ENCODE peak calls at places on chromosomes 6 and 20, in five cellular contexts. One of them, this sample, is unnamed.

GRCh38 chr6:94045473-94045872 is 626.1 kb upstream of the EPHA7 start:
- DNase-seq in left ventricle myocardium inferior: no peak
- DNase-seq in endodermal cell: peak; percentile 71
- DNase-seq in body of pancreas: no peak
- DNase-seq in right lobe of liver: no peak
- DNase-seq in this sample: no peak

GRCh38 chr20:10040070-10040970 is 5.5 kb downstream of the ANKEF1 start:
- DNase-seq in left ventricle myocardium inferior: no peak
- DNase-seq in endodermal cell: no peak
- DNase-seq in body of pancreas: no peak
- DNase-seq in right lobe of liver: no peak
- DNase-seq in this sample: no peak

GRCh38 chr6:63787021-63787420 is 151.4 kb downstream of the PHF3 start:
- DNase-seq in left ventricle myocardium inferior: no peak
- DNase-seq in endodermal cell: no peak
- DNase-seq in body of pancreas: no peak
- DNase-seq in right lobe of liver: no peak
- DNase-seq in this sample: no peak

GRCh38 chr20:1657556-1658334 is at the start of gene SIRPG:
- DNase-seq in left ventricle myocardium inferior: no peak
- DNase-seq in endodermal cell: no peak
- DNase-seq in body of pancreas: no peak
- DNase-seq in right lobe of liver: no peak
- DNase-seq in this sample: no peak

GRCh38 chr6:31620586-31621319 is at the start of gene PRRC2A:
- DNase-seq in left ventricle myocardium inferior: peak; percentile 93
- DNase-seq in endodermal cell: no peak
- DNase-seq in body of pancreas: no peak
- DNase-seq in right lobe of liver: no peak
- DNase-seq in this sample: peak; percentile 83

GRCh38 chr6:121652223-121652622 is 216.8 kb downstream of the GJA1 start:
- DNase-seq in left ventricle myocardium inferior: no peak
- DNase-seq in endodermal cell: no peak
- DNase-seq in body of pancreas: no peak
- DNase-seq in right lobe of liver: no peak
- DNase-seq in this sample: no peak

GRCh38 chr6:77451466-77451865 is 11.8 kb downstream of the HTR1B start:
- DNase-seq in left ventricle myocardium inferior: no peak
- DNase-seq in endodermal cell: no peak
- DNase-seq in body of pancreas: no peak
- DNase-seq in right lobe of liver: no peak
- DNase-seq in this sample: no peak

GRCh38 chr6:43644940-43645612 is at the start of gene RSPH9:
- DNase-seq in left ventricle myocardium inferior: peak; percentile 75
- DNase-seq in endodermal cell: peak; percentile 98
- DNase-seq in body of pancreas: peak; percentile 34
- DNase-seq in right lobe of liver: peak; percentile 64
- DNase-seq in this sample: peak; percentile 64

GRCh38 chr20:50369225-50370035 is 140.8 kb upstream of the PTPN1 start:
- DNase-seq in left ventricle myocardium inferior: no peak
- DNase-seq in endodermal cell: no peak
- DNase-seq in body of pancreas: peak; percentile 97
- DNase-seq in right lobe of liver: peak; percentile 85
- DNase-seq in this sample: no peak

GRCh38 chr20:34703573-34704176 is 469 bp upstream of the TP53INP2 start:
- DNase-seq in left ventricle myocardium inferior: no peak
- DNase-seq in endodermal cell: peak; percentile 66
- DNase-seq in body of pancreas: no peak
- DNase-seq in right lobe of liver: peak; percentile 58
- DNase-seq in this sample: peak; percentile 29

GRCh38 chr6:87731818-87732661 is 30.0 kb upstream of the AKIRIN2 start:
- DNase-seq in left ventricle myocardium inferior: peak; percentile 91
- DNase-seq in endodermal cell: no peak
- DNase-seq in body of pancreas: peak; percentile 93
- DNase-seq in right lobe of liver: peak; percentile 81
- DNase-seq in this sample: peak; percentile 92

GRCh38 chr6:144094731-144095133 is 641 bp downstream of the SF3B5 start:
- DNase-seq in left ventricle myocardium inferior: no peak
- DNase-seq in endodermal cell: no peak
- DNase-seq in body of pancreas: no peak
- DNase-seq in right lobe of liver: no peak
- DNase-seq in this sample: no peak

GRCh38 chr6:139983555-139984276 is 609.3 kb upstream of the CITED2 start:
- DNase-seq in left ventricle myocardium inferior: no peak
- DNase-seq in endodermal cell: no peak
- DNase-seq in body of pancreas: no peak
- DNase-seq in right lobe of liver: no peak
- DNase-seq in this sample: no peak

GRCh38 chr6:53235508-53235907 is 86.9 kb upstream of the GCM1 start:
- DNase-seq in left ventricle myocardium inferior: no peak
- DNase-seq in endodermal cell: no peak
- DNase-seq in body of pancreas: no peak
- DNase-seq in right lobe of liver: no peak
- DNase-seq in this sample: no peak

GRCh38 chr20:52461602-52462001 is 270.0 kb upstream of the ZFP64 start:
- DNase-seq in left ventricle myocardium inferior: no peak
- DNase-seq in endodermal cell: no peak
- DNase-seq in body of pancreas: no peak
- DNase-seq in right lobe of liver: no peak
- DNase-seq in this sample: no peak

GRCh38 chr6:129312865-129313264 is 397.1 kb downstream of the ARHGAP18 start:
- DNase-seq in left ventricle myocardium inferior: no peak
- DNase-seq in endodermal cell: no peak
- DNase-seq in body of pancreas: no peak
- DNase-seq in right lobe of liver: no peak
- DNase-seq in this sample: peak; percentile 25

GRCh38 chr6:11824986-11825385 is 46.4 kb upstream of the ADTRP start:
- DNase-seq in left ventricle myocardium inferior: no peak
- DNase-seq in endodermal cell: no peak
- DNase-seq in body of pancreas: no peak
- DNase-seq in right lobe of liver: no peak
- DNase-seq in this sample: no peak

GRCh38 chr6:41451515-41452163 is 94.5 kb upstream of the FOXP4 start:
- DNase-seq in left ventricle myocardium inferior: no peak
- DNase-seq in endodermal cell: no peak
- DNase-seq in body of pancreas: no peak
- DNase-seq in right lobe of liver: no peak
- DNase-seq in this sample: peak; percentile 71

GRCh38 chr6:133160531-133160930 is 80.6 kb upstream of the EYA4 start:
- DNase-seq in left ventricle myocardium inferior: no peak
- DNase-seq in endodermal cell: no peak
- DNase-seq in body of pancreas: no peak
- DNase-seq in right lobe of liver: no peak
- DNase-seq in this sample: no peak

GRCh38 chr20:15917333-15917732 is 655.9 kb downstream of the KIF16B start:
- DNase-seq in left ventricle myocardium inferior: no peak
- DNase-seq in endodermal cell: no peak
- DNase-seq in body of pancreas: no peak
- DNase-seq in right lobe of liver: no peak
- DNase-seq in this sample: no peak

GRCh38 chr6:146357578-146358340 is 185.9 kb upstream of the RAB32 start:
- DNase-seq in left ventricle myocardium inferior: no peak
- DNase-seq in endodermal cell: no peak
- DNase-seq in body of pancreas: no peak
- DNase-seq in right lobe of liver: no peak
- DNase-seq in this sample: no peak

GRCh38 chr20:15911557-15911956 is 661.7 kb downstream of the KIF16B start:
- DNase-seq in left ventricle myocardium inferior: no peak
- DNase-seq in endodermal cell: no peak
- DNase-seq in body of pancreas: no peak
- DNase-seq in right lobe of liver: no peak
- DNase-seq in this sample: no peak

GRCh38 chr6:150290429-150290828 is 78.4 kb upstream of the IYD start:
- DNase-seq in left ventricle myocardium inferior: no peak
- DNase-seq in endodermal cell: no peak
- DNase-seq in body of pancreas: no peak
- DNase-seq in right lobe of liver: no peak
- DNase-seq in this sample: no peak

GRCh38 chr6:33621396-33622388 is 570 bp downstream of the ITPR3 start:
- DNase-seq in left ventricle myocardium inferior: peak; percentile 58
- DNase-seq in endodermal cell: peak; percentile 92
- DNase-seq in body of pancreas: peak; percentile 39
- DNase-seq in right lobe of liver: no peak
- DNase-seq in this sample: peak; percentile 56

GRCh38 chr6:157229219-157229607 is 94.1 kb downstream of the TMEM242 start:
- DNase-seq in left ventricle myocardium inferior: no peak
- DNase-seq in endodermal cell: peak; percentile 53
- DNase-seq in body of pancreas: no peak
- DNase-seq in right lobe of liver: no peak
- DNase-seq in this sample: no peak

GRCh38 chr20:41365785-41366545 is 653 bp downstream of the EMILIN3 start:
- DNase-seq in left ventricle myocardium inferior: no peak
- DNase-seq in endodermal cell: peak; percentile 71
- DNase-seq in body of pancreas: no peak
- DNase-seq in right lobe of liver: no peak
- DNase-seq in this sample: no peak

GRCh38 chr6:26401389-26401986 is 587 bp upstream of the BTN3A1 start:
- DNase-seq in left ventricle myocardium inferior: no peak
- DNase-seq in endodermal cell: no peak
- DNase-seq in body of pancreas: no peak
- DNase-seq in right lobe of liver: no peak
- DNase-seq in this sample: no peak

GRCh38 chr6:32668226-32668747 is 1.8 kb upstream of the HLA-DQB1 start:
- DNase-seq in left ventricle myocardium inferior: no peak
- DNase-seq in endodermal cell: peak; percentile 55
- DNase-seq in body of pancreas: no peak
- DNase-seq in right lobe of liver: no peak
- DNase-seq in this sample: peak; percentile 43

GRCh38 chr6:151240036-151240685 is 394 bp downstream of the AKAP12 start:
- DNase-seq in left ventricle myocardium inferior: peak; percentile 84
- DNase-seq in endodermal cell: peak; percentile 96
- DNase-seq in body of pancreas: peak; percentile 34
- DNase-seq in right lobe of liver: peak; percentile 44
- DNase-seq in this sample: peak; percentile 83

GRCh38 chr6:42698217-42698616 is 24.2 kb downstream of the PRPH2 start:
- DNase-seq in left ventricle myocardium inferior: no peak
- DNase-seq in endodermal cell: peak; percentile 64
- DNase-seq in body of pancreas: no peak
- DNase-seq in right lobe of liver: peak; percentile 37
- DNase-seq in this sample: no peak

GRCh38 chr20:49853640-49854039 is 41.0 kb downstream of the SLC9A8 start:
- DNase-seq in left ventricle myocardium inferior: no peak
- DNase-seq in endodermal cell: peak; percentile 75
- DNase-seq in body of pancreas: no peak
- DNase-seq in right lobe of liver: no peak
- DNase-seq in this sample: no peak

GRCh38 chr20:5356921-5357320 is 40.2 kb upstream of the PROKR2 start:
- DNase-seq in left ventricle myocardium inferior: no peak
- DNase-seq in endodermal cell: no peak
- DNase-seq in body of pancreas: no peak
- DNase-seq in right lobe of liver: no peak
- DNase-seq in this sample: no peak
- H3K27ac ChIP-seq in left ventricle myocardium inferior: no peak overlapping the region
- H3K27ac ChIP-seq in endodermal cell: no peak overlapping the region
- H3K27ac ChIP-seq in body of pancreas: no peak overlapping the region
- H3K27ac ChIP-seq in right lobe of liver: no peak overlapping the region
- H3K27ac ChIP-seq in this sample: no peak overlapping the region

DNA sequence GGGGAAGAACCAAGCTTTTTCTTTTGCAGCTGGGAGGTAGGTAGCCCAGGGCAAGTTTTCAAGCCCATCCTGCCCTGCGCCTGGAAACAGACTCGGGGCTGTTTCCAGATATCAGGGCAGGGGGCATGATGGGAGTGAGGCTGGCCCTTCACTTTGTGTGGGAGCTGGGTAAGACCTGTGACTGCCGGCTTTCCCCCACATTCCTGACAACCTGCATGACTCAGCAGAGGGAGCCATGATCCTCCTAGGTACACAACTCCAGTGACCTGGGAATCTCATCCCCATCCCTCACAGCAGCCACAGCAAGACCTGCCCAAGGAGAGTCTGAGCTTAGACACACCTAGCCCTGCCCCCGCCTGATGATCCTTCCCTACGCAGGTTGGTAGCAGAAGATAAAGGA is 280.8 kb downstream of the SOX4 start:
- DNase-seq in left ventricle myocardium inferior: no peak
- DNase-seq in endodermal cell: peak; percentile 50
- DNase-seq in body of pancreas: no peak
- DNase-seq in right lobe of liver: no peak
- DNase-seq in this sample: no peak
- H3K9me3 ChIP-seq in left ventricle myocardium inferior: peaks cover 13% of the 10 kb centered on the region
- H3K9me3 ChIP-seq in endodermal cell: peaks cover 26% of the 10 kb centered on the region
- H3K9me3 ChIP-seq in body of pancreas: no peaks in the 10 kb centered on the region
- H3K9me3 ChIP-seq in right lobe of liver: no peaks in the 10 kb centered on the region
- H3K9me3 ChIP-seq in this sample: no peaks in the 10 kb centered on the region

GRCh38 chr20:13279171-13279570 is 58.1 kb downstream of the ISM1 start:
- DNase-seq in left ventricle myocardium inferior: no peak
- DNase-seq in endodermal cell: no peak
- DNase-seq in body of pancreas: no peak
- DNase-seq in right lobe of liver: no peak
- DNase-seq in this sample: no peak
- H3K4me3 ChIP-seq in left ventricle myocardium inferior: no peak overlapping the region
- H3K4me3 ChIP-seq in endodermal cell: no peak overlapping the region
- H3K4me3 ChIP-seq in body of pancreas: no peak overlapping the region
- H3K4me3 ChIP-seq in right lobe of liver: no peak overlapping the region
- H3K4me3 ChIP-seq in this sample: no peak overlapping the region

GRCh38 chr20:22653641-22654040 is 69.3 kb upstream of the FOXA2 start:
- DNase-seq in left ventricle myocardium inferior: no peak
- DNase-seq in endodermal cell: no peak
- DNase-seq in body of pancreas: no peak
- DNase-seq in right lobe of liver: no peak
- DNase-seq in this sample: no peak
- H3K27ac ChIP-seq in left ventricle myocardium inferior: no peak overlapping the region
- H3K27ac ChIP-seq in endodermal cell: no peak overlapping the region
- H3K27ac ChIP-seq in body of pancreas: no peak overlapping the region
- H3K27ac ChIP-seq in right lobe of liver: no peak overlapping the region
- H3K27ac ChIP-seq in this sample: no peak overlapping the region

GRCh38 chr6:106862858-106863257 is 111.7 kb downstream of the CD24 start:
- DNase-seq in left ventricle myocardium inferior: no peak
- DNase-seq in endodermal cell: no peak
- DNase-seq in body of pancreas: no peak
- DNase-seq in right lobe of liver: no peak
- DNase-seq in this sample: no peak

GRCh38 chr6:106856227-106856874 is 118.2 kb downstream of the CD24 start:
- DNase-seq in left ventricle myocardium inferior: no peak
- DNase-seq in endodermal cell: no peak
- DNase-seq in body of pancreas: no peak
- DNase-seq in right lobe of liver: no peak
- DNase-seq in this sample: no peak

GRCh38 chr6:106860940-106861339 is 113.6 kb downstream of the CD24 start:
- DNase-seq in left ventricle myocardium inferior: no peak
- DNase-seq in endodermal cell: no peak
- DNase-seq in body of pancreas: no peak
- DNase-seq in right lobe of liver: no peak
- DNase-seq in this sample: no peak

GRCh38 chr6:106857771-106858652 is 116.5 kb downstream of the CD24 start:
- DNase-seq in left ventricle myocardium inferior: no peak
- DNase-seq in endodermal cell: no peak
- DNase-seq in body of pancreas: no peak
- DNase-seq in right lobe of liver: no peak
- DNase-seq in this sample: no peak

DNA sequence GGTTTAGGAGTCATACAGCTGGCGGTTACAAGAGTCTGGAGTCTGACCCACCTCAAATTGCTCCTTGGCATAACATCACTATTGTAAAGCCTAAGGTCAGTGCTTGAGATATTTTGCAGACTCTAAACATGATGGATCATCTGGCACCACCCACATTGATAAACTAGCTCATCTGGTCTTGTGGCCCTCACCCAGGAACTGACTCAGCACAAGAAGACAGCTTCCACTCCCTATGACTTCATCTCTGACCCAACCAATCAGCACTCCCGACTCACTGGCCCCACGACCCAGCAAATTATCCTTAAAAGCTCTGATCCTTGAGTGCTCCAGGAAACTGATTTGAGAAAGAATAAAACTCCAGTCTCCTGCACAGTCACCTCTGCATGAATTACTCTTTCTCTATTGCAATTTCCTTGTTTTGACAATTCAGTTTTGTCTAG is 115.9 kb downstream of the CD24 start:
- DNase-seq in left ventricle myocardium inferior: no peak
- DNase-seq in endodermal cell: no peak
- DNase-seq in body of pancreas: peak; percentile 18
- DNase-seq in right lobe of liver: no peak
- DNase-seq in this sample: no peak
- H3K9me3 ChIP-seq in left ventricle myocardium inferior: peaks cover 3% of the 10 kb centered on the region
- H3K9me3 ChIP-seq in endodermal cell: peaks cover 26% of the 10 kb centered on the region
- H3K9me3 ChIP-seq in body of pancreas: no peaks in the 10 kb centered on the region
- H3K9me3 ChIP-seq in right lobe of liver: no peaks in the 10 kb centered on the region
- H3K9me3 ChIP-seq in this sample: no peaks in the 10 kb centered on the region